ENCODE peak calls at places on chromosome 7, in six cellular contexts. K is ELF-1, D is hypothalamus, W is mucosa of gallbladder, L is ovary, P is NCI-H524 treated with DMSO at 0.1 percent for 48 hours. C is an unnamed sample.

GRCh38 chr7:1427064-1427657 is 32.1 kb downstream of the MICALL2 start:
- DNase-seq in P (no peak), D (no peak), K (no peak), L (no peak), W (no peak), C (no peak)

GRCh38 chr7:1085910-1086421 is 1.9 kb upstream of the GPER1 start:
- DNase-seq in P (no peak), D (no peak), K (no peak), W (no peak), L (no peak), C (no peak)

GRCh38 chr7:106367018-106367420 is 82.2 kb upstream of the NAMPT start:
- DNase-seq in W (no peak), P (no peak), K (peak; percentile 45), D (no peak), L (no peak), C (no peak)

GRCh38 chr7:108078156-108078781 is 51.9 kb downstream of the LAMB4 start:
- DNase-seq in P (no peak), D (no peak), W (no peak), K (no peak), L (no peak), C (no peak)

GRCh38 chr7:105389090-105389650 is 449 bp upstream of the SRPK2 start:
- DNase-seq in D (peak; percentile 57), P (no peak), W (peak; percentile 11), K (peak; percentile 57), L (no peak), C (peak; percentile 6)

GRCh38 chr7:116650436-116650835 is 21.6 kb upstream of the MET start:
- DNase-seq in K (no peak), P (no peak), W (no peak), D (no peak), L (no peak), C (no peak)

GRCh38 chr7:101747058-101747617 is 70.3 kb upstream of the CUX1 start:
- DNase-seq in L (no peak), P (no peak), D (no peak), W (no peak), K (no peak), C (no peak)

GRCh38 chr7:100089458-100090201 is 861 bp downstream of the COPS6 start:
- DNase-seq in L (no peak), K (no peak), P (no peak), W (no peak), D (no peak), C (no peak)

GRCh38 chr7:134450296-134451000 is 8.5 kb downstream of the AKR1B1 start:
- DNase-seq in K (no peak), D (no peak), W (no peak), P (no peak), L (no peak), C (no peak)

GRCh38 chr7:41817386-41817785 is 114.5 kb upstream of the INHBA start:
- DNase-seq in P (no peak), K (no peak), D (no peak), L (no peak), W (no peak), C (peak; percentile 2)

GRCh38 chr7:38211940-38212339 is 33.9 kb downstream of the STARD3NL start:
- DNase-seq in D (no peak), L (no peak), P (no peak), K (no peak), W (no peak), C (no peak)

GRCh38 chr7:31084226-31084625 is 32.1 kb downstream of the ADCYAP1R1 start:
- DNase-seq in D (no peak), L (no peak), W (no peak), K (no peak), P (no peak), C (no peak)

C was measured in stimulated activated CD8-positive, alpha-beta memory T cell treated with anti-CD3 and anti-CD28 coated beads, Interleukin-4, amount 100 ng/mL, for 24 hours.